ENCODE peak calls at places on chromosomes 4 and X, in seven cellular contexts. One of them, this sample, is unnamed.

GRCh38 chr4:60750962-60751361 is 449.2 kb upstream of the ADGRL3 start:
- DNase-seq in IMR-90: no peak
- DNase-seq in A549: no peak
- DNase-seq in prostate gland: no peak
- DNase-seq in CD4-positive, alpha-beta T cell: no peak
- DNase-seq in caudate nucleus: no peak
- DNase-seq in naive thymus-derived CD4-positive, alpha-beta T cell: no peak
- DNase-seq in this sample: no peak

GRCh38 chr4:71456841-71457240 is 118.0 kb downstream of the SLC4A4 start:
- DNase-seq in IMR-90: peak
- DNase-seq in A549: peak
- DNase-seq in prostate gland: peak
- DNase-seq in CD4-positive, alpha-beta T cell: no peak
- DNase-seq in caudate nucleus: peak
- DNase-seq in naive thymus-derived CD4-positive, alpha-beta T cell: no peak
- DNase-seq in this sample: no peak

GRCh38 chrX:149131780-149132179 is 373.3 kb downstream of the IDS start:
- DNase-seq in IMR-90: no peak
- DNase-seq in A549: no peak
- DNase-seq in prostate gland: no peak
- DNase-seq in CD4-positive, alpha-beta T cell: no peak
- DNase-seq in caudate nucleus: no peak
- DNase-seq in naive thymus-derived CD4-positive, alpha-beta T cell: no peak
- DNase-seq in this sample: no peak

GRCh38 chr4:177558995-177559394 is 116.8 kb upstream of the AGA start:
- DNase-seq in IMR-90: no peak
- DNase-seq in A549: no peak
- DNase-seq in prostate gland: no peak
- DNase-seq in CD4-positive, alpha-beta T cell: no peak
- DNase-seq in caudate nucleus: no peak
- DNase-seq in naive thymus-derived CD4-positive, alpha-beta T cell: no peak
- DNase-seq in this sample: no peak

GRCh38 chr4:186108391-186108790 is 3.9 kb downstream of the FAM149A start:
- DNase-seq in IMR-90: no peak
- DNase-seq in A549: no peak
- DNase-seq in prostate gland: no peak
- DNase-seq in CD4-positive, alpha-beta T cell: no peak
- DNase-seq in caudate nucleus: no peak
- DNase-seq in naive thymus-derived CD4-positive, alpha-beta T cell: no peak
- DNase-seq in this sample: no peak

GRCh38 chr4:17664755-17665154 is 50.3 kb downstream of the MED28 start:
- DNase-seq in IMR-90: no peak
- DNase-seq in A549: no peak
- DNase-seq in prostate gland: no peak
- DNase-seq in CD4-positive, alpha-beta T cell: no peak
- DNase-seq in caudate nucleus: no peak
- DNase-seq in naive thymus-derived CD4-positive, alpha-beta T cell: no peak
- DNase-seq in this sample: no peak

GRCh38 chr4:129239088-129239487 is 143.1 kb downstream of the C4orf33 start:
- DNase-seq in IMR-90: no peak
- DNase-seq in A549: no peak
- DNase-seq in prostate gland: no peak
- DNase-seq in CD4-positive, alpha-beta T cell: no peak
- DNase-seq in caudate nucleus: no peak
- DNase-seq in naive thymus-derived CD4-positive, alpha-beta T cell: no peak
- DNase-seq in this sample: peak

GRCh38 chr4:33171873-33172550 is 2451.8 kb downstream of the PCDH7 start:
- DNase-seq in IMR-90: no peak
- DNase-seq in A549: no peak
- DNase-seq in prostate gland: no peak
- DNase-seq in CD4-positive, alpha-beta T cell: no peak
- DNase-seq in caudate nucleus: no peak
- DNase-seq in naive thymus-derived CD4-positive, alpha-beta T cell: no peak
- DNase-seq in this sample: no peak

GRCh38 chr4:5292091-5292490 is 240.8 kb downstream of the STK32B start:
- DNase-seq in IMR-90: no peak
- DNase-seq in A549: no peak
- DNase-seq in prostate gland: no peak
- DNase-seq in CD4-positive, alpha-beta T cell: no peak
- DNase-seq in caudate nucleus: no peak
- DNase-seq in naive thymus-derived CD4-positive, alpha-beta T cell: no peak
- DNase-seq in this sample: no peak

GRCh38 chr4:7425171-7425570 is 9.6 kb downstream of the PSAPL1 start:
- DNase-seq in IMR-90: no peak
- DNase-seq in A549: no peak
- DNase-seq in prostate gland: no peak
- DNase-seq in CD4-positive, alpha-beta T cell: no peak
- DNase-seq in caudate nucleus: no peak
- DNase-seq in naive thymus-derived CD4-positive, alpha-beta T cell: no peak
- DNase-seq in this sample: no peak

GRCh38 chr4:24589448-24589847 is 5.1 kb upstream of the DHX15 start:
- DNase-seq in IMR-90: no peak
- DNase-seq in A549: no peak
- DNase-seq in prostate gland: no peak
- DNase-seq in CD4-positive, alpha-beta T cell: no peak
- DNase-seq in caudate nucleus: no peak
- DNase-seq in naive thymus-derived CD4-positive, alpha-beta T cell: no peak
- DNase-seq in this sample: no peak

GRCh38 chr4:125693233-125693632 is 378.5 kb downstream of the FAT4 start:
- DNase-seq in IMR-90: no peak
- DNase-seq in A549: no peak
- DNase-seq in prostate gland: no peak
- DNase-seq in CD4-positive, alpha-beta T cell: no peak
- DNase-seq in caudate nucleus: no peak
- DNase-seq in naive thymus-derived CD4-positive, alpha-beta T cell: no peak
- DNase-seq in this sample: no peak

GRCh38 chr4:85808864-85809263 is 333.9 kb downstream of the ARHGAP24 start:
- DNase-seq in IMR-90: no peak
- DNase-seq in A549: no peak
- DNase-seq in prostate gland: no peak
- DNase-seq in CD4-positive, alpha-beta T cell: no peak
- DNase-seq in caudate nucleus: no peak
- DNase-seq in naive thymus-derived CD4-positive, alpha-beta T cell: no peak
- DNase-seq in this sample: no peak

GRCh38 chrX:104566921-104567501 is 1.0 kb downstream of the IL1RAPL2 start:
- DNase-seq in IMR-90: no peak
- DNase-seq in A549: no peak
- DNase-seq in prostate gland: no peak
- DNase-seq in CD4-positive, alpha-beta T cell: no peak
- DNase-seq in caudate nucleus: no peak
- DNase-seq in naive thymus-derived CD4-positive, alpha-beta T cell: no peak
- DNase-seq in this sample: no peak

GRCh38 chrX:10518073-10518472 is 102.3 kb downstream of the MID1 start:
- DNase-seq in IMR-90: no peak
- DNase-seq in A549: no peak
- DNase-seq in prostate gland: no peak
- DNase-seq in CD4-positive, alpha-beta T cell: no peak
- DNase-seq in caudate nucleus: no peak
- DNase-seq in naive thymus-derived CD4-positive, alpha-beta T cell: no peak
- DNase-seq in this sample: no peak

GRCh38 chr4:127601029-127601428 is 31.7 kb upstream of the INTU start:
- DNase-seq in IMR-90: peak
- DNase-seq in A549: no peak
- DNase-seq in prostate gland: no peak
- DNase-seq in CD4-positive, alpha-beta T cell: no peak
- DNase-seq in caudate nucleus: no peak
- DNase-seq in naive thymus-derived CD4-positive, alpha-beta T cell: no peak
- DNase-seq in this sample: no peak

GRCh38 chrX:155767101-155767878 is 113.9 kb upstream of the VAMP7 start:
- DNase-seq in IMR-90: peak
- DNase-seq in A549: peak
- DNase-seq in prostate gland: peak
- DNase-seq in CD4-positive, alpha-beta T cell: no peak
- DNase-seq in caudate nucleus: peak
- DNase-seq in naive thymus-derived CD4-positive, alpha-beta T cell: peak
- DNase-seq in this sample: no peak
- H3K27ac ChIP-seq in IMR-90: peak
- H3K27ac ChIP-seq in A549: peak
- H3K27ac ChIP-seq in prostate gland: peak
- H3K27ac ChIP-seq in CD4-positive, alpha-beta T cell: no peak
- H3K27ac ChIP-seq in caudate nucleus: peak
- H3K27ac ChIP-seq in naive thymus-derived CD4-positive, alpha-beta T cell: peak
- H3K27ac ChIP-seq in this sample: no peak

GRCh38 chr4:184280104-184280503 is 62.4 kb upstream of the ENPP6 start:
- DNase-seq in IMR-90: no peak
- DNase-seq in A549: no peak
- DNase-seq in prostate gland: no peak
- DNase-seq in CD4-positive, alpha-beta T cell: no peak
- DNase-seq in caudate nucleus: no peak
- DNase-seq in naive thymus-derived CD4-positive, alpha-beta T cell: no peak
- DNase-seq in this sample: no peak

GRCh38 chr4:184279496-184280082 is 61.9 kb upstream of the ENPP6 start:
- DNase-seq in IMR-90: no peak
- DNase-seq in A549: no peak
- DNase-seq in prostate gland: peak
- DNase-seq in CD4-positive, alpha-beta T cell: no peak
- DNase-seq in caudate nucleus: no peak
- DNase-seq in naive thymus-derived CD4-positive, alpha-beta T cell: no peak
- DNase-seq in this sample: no peak

GRCh38 chr4:184282251-184282713 is 64.6 kb upstream of the ENPP6 start:
- DNase-seq in IMR-90: no peak
- DNase-seq in A549: no peak
- DNase-seq in prostate gland: peak
- DNase-seq in CD4-positive, alpha-beta T cell: peak
- DNase-seq in caudate nucleus: no peak
- DNase-seq in naive thymus-derived CD4-positive, alpha-beta T cell: peak
- DNase-seq in this sample: no peak

GRCh38 chr4:184281231-184282139 is 63.8 kb upstream of the ENPP6 start:
- DNase-seq in IMR-90: no peak
- DNase-seq in A549: no peak
- DNase-seq in prostate gland: peak
- DNase-seq in CD4-positive, alpha-beta T cell: no peak
- DNase-seq in caudate nucleus: no peak
- DNase-seq in naive thymus-derived CD4-positive, alpha-beta T cell: no peak
- DNase-seq in this sample: no peak

DNA sequence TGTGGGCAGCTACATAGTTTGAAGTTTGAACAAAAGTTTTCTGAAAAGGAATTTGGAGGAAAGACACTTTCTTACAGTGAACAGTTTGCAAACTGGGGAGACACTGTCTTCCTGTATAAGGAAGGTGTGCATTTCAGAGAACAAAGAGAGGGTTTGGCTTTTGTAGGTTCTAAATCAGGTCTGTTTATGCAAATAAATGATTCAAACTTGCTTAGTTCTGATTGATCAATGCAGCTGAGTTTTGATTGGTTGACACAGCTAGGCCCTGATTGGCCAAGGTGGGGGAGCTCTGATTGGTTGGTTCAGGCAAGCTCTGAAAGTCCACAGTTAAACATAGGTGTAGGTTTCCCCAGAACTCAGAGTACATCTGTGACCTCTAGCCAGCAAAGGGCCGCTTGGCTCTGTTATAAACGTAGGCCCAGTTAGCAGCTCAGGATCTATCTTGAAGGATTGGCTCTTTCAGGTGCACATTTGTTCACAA is 63.0 kb upstream of the ENPP6 start:
- DNase-seq in IMR-90: no peak
- DNase-seq in A549: no peak
- DNase-seq in prostate gland: peak
- DNase-seq in CD4-positive, alpha-beta T cell: no peak
- DNase-seq in caudate nucleus: no peak
- DNase-seq in naive thymus-derived CD4-positive, alpha-beta T cell: peak
- DNase-seq in this sample: no peak
- H3K27ac ChIP-seq in IMR-90: no peak
- H3K27ac ChIP-seq in A549: no peak
- H3K27ac ChIP-seq in prostate gland: no peak
- H3K27ac ChIP-seq in CD4-positive, alpha-beta T cell: no peak
- H3K27ac ChIP-seq in caudate nucleus: no peak
- H3K27ac ChIP-seq in naive thymus-derived CD4-positive, alpha-beta T cell: no peak
- H3K27ac ChIP-seq in this sample: no peak

GRCh38 chr4:118835896-118836762 is at the start of gene SEC24D:
- DNase-seq in IMR-90: peak
- DNase-seq in A549: peak
- DNase-seq in prostate gland: peak
- DNase-seq in CD4-positive, alpha-beta T cell: peak
- DNase-seq in caudate nucleus: peak
- DNase-seq in naive thymus-derived CD4-positive, alpha-beta T cell: peak
- DNase-seq in this sample: peak

GRCh38 chr4:118836763-118837507 is 1.0 kb upstream of the SEC24D start:
- DNase-seq in IMR-90: no peak
- DNase-seq in A549: peak
- DNase-seq in prostate gland: no peak
- DNase-seq in CD4-positive, alpha-beta T cell: no peak
- DNase-seq in caudate nucleus: no peak
- DNase-seq in naive thymus-derived CD4-positive, alpha-beta T cell: no peak
- DNase-seq in this sample: no peak

GRCh38 chr4:118833192-118833820 is 2.6 kb downstream of the SEC24D start:
- DNase-seq in IMR-90: no peak
- DNase-seq in A549: no peak
- DNase-seq in prostate gland: no peak
- DNase-seq in CD4-positive, alpha-beta T cell: no peak
- DNase-seq in caudate nucleus: no peak
- DNase-seq in naive thymus-derived CD4-positive, alpha-beta T cell: no peak
- DNase-seq in this sample: no peak

GRCh38 chr4:118834960-118835895 is 698 bp downstream of the SEC24D start:
- DNase-seq in IMR-90: peak
- DNase-seq in A549: peak
- DNase-seq in prostate gland: peak
- DNase-seq in CD4-positive, alpha-beta T cell: peak
- DNase-seq in caudate nucleus: peak
- DNase-seq in naive thymus-derived CD4-positive, alpha-beta T cell: peak
- DNase-seq in this sample: peak

DNA sequence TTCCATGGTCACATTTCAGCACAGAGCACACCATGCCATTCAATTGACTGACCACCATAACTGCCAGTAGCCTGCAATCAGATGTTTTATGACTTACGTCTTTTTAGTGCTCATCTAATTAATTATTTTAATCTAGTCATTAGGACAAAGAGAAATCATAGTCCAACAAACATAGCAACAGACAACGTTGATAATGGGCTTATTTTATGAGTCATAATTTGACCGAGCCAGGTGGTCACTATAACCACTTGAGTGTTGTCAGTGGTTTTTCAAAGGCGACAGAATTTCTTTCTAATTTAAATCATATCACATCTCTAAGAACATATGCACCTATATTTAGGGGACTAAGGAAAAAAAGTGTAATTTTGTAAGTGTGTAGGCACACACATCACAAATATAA is 1.9 kb downstream of the SEC24D start:
- DNase-seq in IMR-90: no peak
- DNase-seq in A549: no peak
- DNase-seq in prostate gland: no peak
- DNase-seq in CD4-positive, alpha-beta T cell: no peak
- DNase-seq in caudate nucleus: no peak
- DNase-seq in naive thymus-derived CD4-positive, alpha-beta T cell: no peak
- DNase-seq in this sample: no peak
- H3K27ac ChIP-seq in IMR-90: no peak
- H3K27ac ChIP-seq in A549: no peak
- H3K27ac ChIP-seq in prostate gland: no peak
- H3K27ac ChIP-seq in CD4-positive, alpha-beta T cell: no peak
- H3K27ac ChIP-seq in caudate nucleus: no peak
- H3K27ac ChIP-seq in naive thymus-derived CD4-positive, alpha-beta T cell: no peak
- H3K27ac ChIP-seq in this sample: no peak

DNA sequence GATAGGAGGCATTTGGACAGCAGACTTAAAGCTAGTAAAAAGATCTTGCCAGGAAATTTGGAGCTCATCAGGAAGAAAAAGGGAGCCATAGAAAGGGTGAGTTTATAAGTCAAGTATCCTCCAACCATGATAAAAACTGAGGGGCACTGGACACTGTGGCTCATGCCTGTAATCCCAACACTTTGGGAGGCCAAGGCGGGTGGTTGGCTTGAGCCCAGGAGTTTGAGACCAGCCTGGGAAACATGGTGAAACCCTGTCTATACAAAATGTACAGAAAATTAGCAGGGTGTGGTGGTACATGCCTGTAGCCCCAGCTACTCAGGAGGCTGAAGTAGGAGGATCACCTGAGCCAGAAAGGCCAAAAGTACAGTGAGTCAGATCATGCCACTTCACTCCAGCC is 48.7 kb downstream of the ANTXR2 start:
- DNase-seq in IMR-90: no peak
- DNase-seq in A549: no peak
- DNase-seq in prostate gland: no peak
- DNase-seq in CD4-positive, alpha-beta T cell: no peak
- DNase-seq in caudate nucleus: no peak
- DNase-seq in naive thymus-derived CD4-positive, alpha-beta T cell: no peak
- DNase-seq in this sample: no peak
- H3K27ac ChIP-seq in IMR-90: no peak
- H3K27ac ChIP-seq in A549: no peak
- H3K27ac ChIP-seq in prostate gland: peak
- H3K27ac ChIP-seq in CD4-positive, alpha-beta T cell: no peak
- H3K27ac ChIP-seq in caudate nucleus: no peak
- H3K27ac ChIP-seq in naive thymus-derived CD4-positive, alpha-beta T cell: no peak
- H3K27ac ChIP-seq in this sample: no peak